ENCODE peak calls at places on chromosomes 7 and 10, in four cellular contexts. K is astrocyte of the hippocampus, P is RCC 7860, O is ACHN. L is an unnamed sample.

GRCh38 chr10:103854265-103854686 is 1.1 kb downstream of the SH3PXD2A start:
- DNase-seq in O (no peak), P (no peak), K (no peak), L (no peak)

GRCh38 chr10:125555743-125556142 is 127.2 kb downstream of the TEX36 start:
- DNase-seq in P (no peak), O (no peak), K (no peak), L (no peak)

GRCh38 chr7:112665709-112666108 is 124.5 kb downstream of the TMEM168 start:
- DNase-seq in P (no peak), O (peak), K (peak), L (no peak)

GRCh38 chr10:110919349-110919931 is at the start of gene SHOC2:
- DNase-seq in K (peak), O (peak), P (no peak), L (no peak)

GRCh38 chr7:21944616-21945373 is 904 bp downstream of the CDCA7L start:
- DNase-seq in K (peak), P (no peak), O (peak), L (peak)

GRCh38 chr10:69742928-69743602 is 58.6 kb upstream of the COL13A1 start:
- DNase-seq in K (peak), P (no peak), O (peak), L (peak)

GRCh38 chr7:155580367-155580766 is 34.0 kb upstream of the CNPY1 start:
- DNase-seq in O (no peak), K (no peak), P (no peak), L (no peak)

GRCh38 chr10:78276139-78276538 is 242.5 kb downstream of the RPS24 start:
- DNase-seq in P (no peak), O (no peak), K (no peak), L (no peak)

GRCh38 chr10:25694206-25694933 is 239.7 kb upstream of the MYO3A start:
- DNase-seq in P (no peak), K (no peak), O (no peak), L (no peak)

GRCh38 chr7:149734514-149735075 is 38.8 kb downstream of the ZNF467 start:
- DNase-seq in K (no peak), O (no peak), P (no peak), L (no peak)

L was measured in Caki2.